ENCODE peak calls at places on chromosomes 11 and 22, in seven cellular contexts. Z is cardiac muscle cell; E is EL; Y is body of pancreas; L is activated CD8-positive, alpha-beta memory T cell treated with anti-CD3 and anti-CD28 coated beads for 4 hours; G is cardiac fibroblast; I is activated CD4-positive, CD25-positive, alpha-beta regulatory T cell treated with anti-CD3 and anti-CD28 coated beads, Interleukin-2, amount 50 U/mL, for 72 hours. X is an unnamed sample.

GRCh38 chr11:2717561-2717960 is 17.8 kb upstream of the KCNQ1OT1 start:
- DNase-seq in I (no peak), Y (no peak), E (no peak), Z (no peak), G (no peak), L (no peak), X (peak; percentile 44)

GRCh38 chr11:102253018-102253775 is 64.1 kb upstream of the BIRC3 start:
- DNase-seq in Y (no peak), I (no peak), E (no peak), Z (no peak), G (no peak), L (no peak), X (no peak)

GRCh38 chr11:83628622-83629347 is 342.6 kb upstream of the CCDC90B start:
- DNase-seq in E (no peak), G (no peak), I (no peak), L (no peak), Z (no peak), Y (no peak), X (no peak)

GRCh38 chr11:36478700-36479329 is 31.3 kb downstream of the TRAF6 start:
- DNase-seq in I (no peak), Y (no peak), E (peak; percentile 57), L (no peak), Z (peak; percentile 76), G (peak; percentile 76), X (peak; percentile 45)

GRCh38 chr11:66418986-66419308 is 1.9 kb upstream of the NPAS4 start:
- DNase-seq in G (no peak), L (no peak), Y (no peak), E (no peak), Z (no peak), I (no peak), X (no peak)

GRCh38 chr11:60124802-60125432 is 36.5 kb downstream of the MS4A2 start:
- DNase-seq in L (no peak), I (no peak), E (no peak), Y (no peak), Z (no peak), G (no peak), X (peak; percentile 15)

GRCh38 chr22:43983808-43984207 is 28.6 kb downstream of the SAMM50 start:
- DNase-seq in Z (no peak), E (no peak), I (no peak), G (no peak), Y (no peak), L (no peak), X (no peak)

GRCh38 chr11:128931661-128932060 is 11.0 kb downstream of the TP53AIP1 start:
- DNase-seq in G (no peak), I (no peak), L (no peak), Y (no peak), E (no peak), Z (no peak), X (peak; percentile 96)

GRCh38 chr22:46649176-46650077 is 29.2 kb downstream of the GRAMD4 start:
- DNase-seq in Y (no peak), G (peak; percentile 86), Z (peak; percentile 78), L (no peak), E (no peak), I (no peak), X (peak; percentile 49)

GRCh38 chr11:58395581-58395980 is 11.1 kb downstream of the OR5B3 start:
- DNase-seq in Y (no peak), L (no peak), G (no peak), E (peak; percentile 75), Z (no peak), I (no peak), X (no peak)

GRCh38 chr11:12216542-12217422 is 106.4 kb downstream of the MICAL2 start:
- DNase-seq in I (no peak), E (no peak), Y (peak; percentile 45), L (no peak), G (peak; percentile 79), Z (peak; percentile 80), X (peak; percentile 32)